ENCODE peak calls at places on chromosomes 6 and 20, in six cellular contexts. M is HCT116, K is stomach, E is IMR-90, Q is adrenal gland, D is upper lobe of left lung. L is an unnamed sample.

GRCh38 chr6:168007592-168008338 is 10.3 kb downstream of the KIF25 start:
- DNase-seq in M (peak; percentile 83), K (peak; percentile 59), E (peak; percentile 99), Q (no peak), D (peak; percentile 67), L (no peak)

GRCh38 chr20:4256886-4257285 is 241.5 kb upstream of the RNF24 start:
- DNase-seq in M (no peak), K (no peak), E (no peak), Q (no peak), D (no peak), L (peak; percentile 39)

GRCh38 chr6:14754636-14755513 is 491.0 kb upstream of the JARID2 start:
- DNase-seq in M (no peak), K (no peak), E (no peak), Q (no peak), D (no peak), L (no peak)

GRCh38 chr20:17614176-17614811 is 44.4 kb downstream of the DSTN start:
- DNase-seq in M (no peak), K (peak; percentile 83), E (peak; percentile 31), Q (no peak), D (no peak), L (peak; percentile 79)

GRCh38 chr6:134272365-134272764 is 45.5 kb downstream of the SGK1 start:
- DNase-seq in M (no peak), K (no peak), E (no peak), Q (no peak), D (no peak), L (no peak)

GRCh38 chr6:14910692-14911547 is 334.9 kb upstream of the JARID2 start:
- DNase-seq in M (no peak), K (peak; percentile 38), E (peak; percentile 43), Q (peak; percentile 22), D (peak; percentile 78), L (peak; percentile 56)

GRCh38 chr6:84763397-84764331 is 734 bp downstream of the TBX18 start:
- DNase-seq in M (peak; percentile 61), K (no peak), E (peak; percentile 14), Q (peak; percentile 17), D (no peak), L (no peak)

GRCh38 chr6:39416728-39417127 is 94.2 kb upstream of the KCNK16 start:
- DNase-seq in M (no peak), K (no peak), E (peak; percentile 40), Q (no peak), D (no peak), L (no peak)

GRCh38 chr6:107786709-107787588 is 37.2 kb downstream of the SCML4 start:
- DNase-seq in M (no peak), K (no peak), E (no peak), Q (no peak), D (no peak), L (no peak)

GRCh38 chr20:14832630-14833029 is 495.2 kb upstream of the FLRT3 start:
- DNase-seq in M (no peak), K (no peak), E (no peak), Q (no peak), D (no peak), L (no peak)

GRCh38 chr6:5490495-5491069 is 229.3 kb downstream of the FARS2 start:
- DNase-seq in M (no peak), K (no peak), E (no peak), Q (no peak), D (no peak), L (no peak)

GRCh38 chr6:16663896-16664295 is 97.4 kb downstream of the ATXN1 start:
- DNase-seq in M (no peak), K (no peak), E (no peak), Q (no peak), D (no peak), L (no peak)

GRCh38 chr6:88895911-88896310 is 67.5 kb downstream of the RNGTT start:
- DNase-seq in M (no peak), K (no peak), E (no peak), Q (no peak), D (no peak), L (no peak)

DNA sequence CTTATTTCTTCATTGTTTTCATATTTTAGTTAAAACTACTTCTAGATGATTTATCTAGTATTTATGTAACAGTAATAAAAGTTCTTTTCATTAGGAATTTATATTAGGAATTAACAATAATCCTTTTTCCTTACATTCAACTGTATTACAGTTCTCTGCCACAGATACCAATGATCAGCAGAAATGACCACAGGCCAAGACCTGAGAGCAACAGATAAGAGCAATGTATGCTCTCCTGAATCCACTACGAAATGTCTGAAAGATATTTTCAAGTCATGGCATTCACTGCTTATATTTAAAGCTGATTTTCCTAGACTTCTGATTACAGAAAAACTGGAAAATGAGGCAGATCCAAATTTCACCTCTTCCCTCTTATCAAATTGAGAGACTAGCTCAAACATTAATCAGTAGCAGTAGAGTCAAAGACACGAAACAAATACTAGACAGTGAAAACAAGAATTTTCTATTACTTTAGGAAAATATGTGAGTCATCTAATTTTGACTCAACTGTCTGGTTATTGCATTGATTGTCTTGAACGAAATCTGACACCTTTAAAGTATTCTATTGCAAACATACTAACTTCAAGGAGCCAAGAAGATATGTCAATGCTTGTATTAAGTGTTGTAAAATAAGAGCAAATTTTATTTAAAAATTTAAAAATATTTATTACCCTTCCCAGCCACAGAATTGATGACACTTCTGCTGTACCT is 72.1 kb downstream of the RNGTT start:
- DNase-seq in M (no peak), K (no peak), E (peak; percentile 20), Q (no peak), D (no peak), L (no peak)
- TF ChIP-seq POLR2A in M (no peak), K (no peak), E (no peak), Q (no peak), D (no peak), L (no peak)

DNA sequence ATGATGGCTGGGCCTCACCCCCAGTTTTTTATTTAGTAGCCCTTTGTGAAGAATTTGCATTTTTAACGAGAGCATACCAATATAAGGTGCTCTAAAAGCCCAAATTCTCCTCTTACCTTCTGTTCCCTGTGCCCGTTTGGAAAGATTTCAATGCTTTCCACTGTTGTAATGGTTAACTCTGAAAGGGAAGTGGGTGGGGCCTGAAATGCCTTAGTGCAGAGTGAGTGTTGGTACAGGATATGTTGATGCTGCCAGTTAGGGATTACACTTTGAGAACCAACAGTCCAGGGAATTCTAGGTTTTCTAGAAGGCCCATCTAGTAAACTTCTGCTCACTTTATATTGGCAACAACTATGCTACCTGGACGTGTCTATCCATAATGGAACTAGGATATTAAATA is 562.7 kb upstream of the NRSN1 start:
- DNase-seq in M (no peak), K (no peak), E (no peak), Q (no peak), D (no peak), L (no peak)
- TF ChIP-seq CTCF in M (no peak), K (no peak), E (no peak), Q (no peak), D (no peak), L (no peak)

GRCh38 chr6:3750324-3751018 is 1.0 kb downstream of the PXDC1 start:
- DNase-seq in M (no peak), K (peak; percentile 87), E (peak; percentile 72), Q (peak; percentile 91), D (peak; percentile 91), L (peak; percentile 89)
- TF ChIP-seq POLR2A in M (no peak), K (no peak), E (peak; percentile 44), Q (peak; percentile 60), D (peak; percentile 82), L (no peak)

GRCh38 chr6:152136449-152136825 is 329.0 kb downstream of the ESR1 start:
- DNase-seq in M (peak; percentile 28), K (no peak), E (no peak), Q (peak; percentile 29), D (no peak), L (no peak)
- TF ChIP-seq CTCF in M (no peak), K (no peak), E (no peak), Q (no peak), D (no peak), L (no peak)

DNA sequence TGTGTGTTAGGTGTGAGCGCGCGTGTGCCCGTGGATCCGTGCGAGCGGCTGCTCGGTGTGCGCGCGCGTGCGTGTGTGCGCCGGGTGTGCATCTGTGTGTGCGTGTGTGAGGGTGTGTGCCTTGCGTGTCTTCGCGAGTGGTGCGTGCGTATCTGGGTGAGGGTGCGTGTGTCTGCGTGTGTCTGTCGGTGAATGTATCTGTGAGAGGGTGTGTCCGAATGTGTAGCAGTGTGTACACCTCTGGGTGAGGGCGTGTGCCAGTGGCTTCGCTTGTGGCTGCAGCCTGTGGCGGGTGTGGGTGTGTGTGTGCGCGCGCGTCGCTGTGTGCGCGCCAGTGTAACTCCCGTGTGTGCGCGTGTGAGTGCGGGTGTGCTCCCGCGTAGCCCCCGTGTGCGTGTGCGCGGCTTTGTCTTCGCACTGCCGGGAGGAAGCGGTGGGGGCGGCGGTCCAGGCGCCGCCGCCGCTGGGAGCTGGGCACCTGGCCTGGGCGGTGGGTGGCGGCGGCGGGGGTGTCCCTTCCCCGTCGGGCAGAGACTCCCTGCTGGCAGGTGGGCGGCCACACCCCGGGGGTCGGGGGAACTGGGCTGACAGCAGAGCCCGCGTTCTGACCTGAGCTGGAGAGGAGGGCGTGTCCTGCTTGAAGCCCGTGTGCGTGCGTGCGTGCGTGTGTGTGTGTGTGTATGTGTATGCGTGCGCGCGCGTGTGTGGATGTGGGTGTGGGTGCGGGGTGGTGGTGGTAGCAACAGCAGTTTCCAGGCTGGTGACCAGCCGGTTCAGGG is 61.3 kb upstream of the EPB41L1 start:
- DNase-seq in M (no peak), K (peak; percentile 83), E (no peak), Q (peak; percentile 50), D (peak; percentile 66), L (peak; percentile 48)
- TF ChIP-seq POLR2A in M (no peak), K (no peak), E (no peak), Q (no peak), D (no peak), L (no peak)

DNA sequence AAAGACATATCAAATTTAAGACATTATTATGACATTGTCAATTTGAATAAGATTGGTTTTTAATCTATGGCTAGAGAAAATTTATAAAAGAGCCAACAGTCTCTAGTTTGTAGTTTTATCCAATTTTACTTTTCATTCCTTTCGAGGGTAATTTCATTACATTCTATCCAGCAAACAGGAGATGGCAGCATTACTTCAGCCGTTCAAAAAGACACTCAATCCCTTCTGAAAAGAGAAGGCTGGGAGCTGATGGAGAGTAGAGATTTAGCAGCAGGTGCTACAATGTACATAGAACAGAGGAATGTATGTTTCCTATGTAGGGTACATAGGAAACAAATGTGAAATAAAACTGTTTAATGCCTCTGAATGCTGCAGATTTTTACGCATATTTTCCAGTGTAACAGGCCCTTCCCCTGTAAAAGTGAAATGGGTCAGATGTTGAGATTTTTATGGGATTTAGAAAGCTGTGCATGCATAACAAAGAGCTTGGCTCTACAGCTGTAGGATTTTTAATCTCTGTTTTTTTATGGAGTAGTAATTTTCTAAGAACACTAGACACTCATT is 15.9 kb downstream of the RPS12 start:
- DNase-seq in M (no peak), K (no peak), E (peak; percentile 59), Q (no peak), D (no peak), L (no peak)
- TF ChIP-seq CTCF in M (peak; percentile 70), K (no peak), E (peak; percentile 74), Q (peak; percentile 26), D (no peak), L (no peak)

GRCh38 chr20:58911970-58912369 is 59.5 kb downstream of the GNAS start:
- DNase-seq in M (no peak), K (no peak), E (no peak), Q (no peak), D (no peak), L (no peak)
- TF ChIP-seq POLR2A in M (no peak), K (no peak), E (no peak), Q (no peak), D (no peak), L (no peak)

GRCh38 chr6:912871-913663 is 220.1 kb upstream of the EXOC2 start:
- DNase-seq in M (peak; percentile 22), K (peak; percentile 58), E (peak; percentile 47), Q (no peak), D (no peak), L (no peak)
- TF ChIP-seq CTCF in M (peak; percentile 38), K (peak; percentile 47), E (peak; percentile 69), Q (no peak), D (peak; percentile 24), L (no peak)

L was measured in heart left ventricle.